ENCODE peak calls at places on chromosomes 7 and 10, in six cellular contexts. One of them, this sample, is unnamed.

GRCh38 chr7:34342403-34342802 is 315.6 kb upstream of the NPSR1 start:
- DNase-seq in NCI-H345: no peak
- DNase-seq in activated T-cell treated with anti-CD3 and anti-CD28 coated beads, Interleukin-2, amount 50 U/mL, for 1 hour: no peak
- DNase-seq in NCI-H146: no peak
- DNase-seq in SW480: no peak
- DNase-seq in caudate nucleus: no peak
- DNase-seq in this sample: no peak

GRCh38 chr10:79385804-79386531 is 38.7 kb downstream of the PPIF start:
- DNase-seq in NCI-H146: no peak
- DNase-seq in SW480: no peak
- DNase-seq in caudate nucleus: no peak
- DNase-seq in activated T-cell treated with anti-CD3 and anti-CD28 coated beads, Interleukin-2, amount 50 U/mL, for 1 hour: peak
- DNase-seq in NCI-H345: no peak
- DNase-seq in this sample: peak

GRCh38 chr7:26553128-26553527 is 261.5 kb downstream of the SNX10 start:
- DNase-seq in activated T-cell treated with anti-CD3 and anti-CD28 coated beads, Interleukin-2, amount 50 U/mL, for 1 hour: no peak
- DNase-seq in caudate nucleus: no peak
- DNase-seq in SW480: no peak
- DNase-seq in NCI-H345: no peak
- DNase-seq in NCI-H146: no peak
- DNase-seq in this sample: no peak

GRCh38 chr10:104735036-104735435 is 93.9 kb downstream of the SORCS3 start:
- DNase-seq in SW480: no peak
- DNase-seq in NCI-H146: peak
- DNase-seq in NCI-H345: peak
- DNase-seq in activated T-cell treated with anti-CD3 and anti-CD28 coated beads, Interleukin-2, amount 50 U/mL, for 1 hour: no peak
- DNase-seq in caudate nucleus: no peak
- DNase-seq in this sample: no peak

GRCh38 chr7:149005427-149006344 is 22.6 kb downstream of the PDIA4 start:
- DNase-seq in NCI-H146: peak
- DNase-seq in activated T-cell treated with anti-CD3 and anti-CD28 coated beads, Interleukin-2, amount 50 U/mL, for 1 hour: peak
- DNase-seq in caudate nucleus: peak
- DNase-seq in SW480: peak
- DNase-seq in NCI-H345: peak
- DNase-seq in this sample: peak

GRCh38 chr10:27192284-27192683 is 37.1 kb downstream of the MASTL start:
- DNase-seq in NCI-H146: no peak
- DNase-seq in NCI-H345: no peak
- DNase-seq in caudate nucleus: no peak
- DNase-seq in activated T-cell treated with anti-CD3 and anti-CD28 coated beads, Interleukin-2, amount 50 U/mL, for 1 hour: no peak
- DNase-seq in SW480: peak
- DNase-seq in this sample: no peak

GRCh38 chr10:60654813-60655464 is 123.3 kb upstream of the CDK1 start:
- DNase-seq in NCI-H345: no peak
- DNase-seq in caudate nucleus: no peak
- DNase-seq in activated T-cell treated with anti-CD3 and anti-CD28 coated beads, Interleukin-2, amount 50 U/mL, for 1 hour: no peak
- DNase-seq in SW480: peak
- DNase-seq in NCI-H146: no peak
- DNase-seq in this sample: no peak

GRCh38 chr7:108016841-108017775 is 14.1 kb upstream of the LAMB1 start:
- DNase-seq in caudate nucleus: no peak
- DNase-seq in NCI-H345: peak
- DNase-seq in activated T-cell treated with anti-CD3 and anti-CD28 coated beads, Interleukin-2, amount 50 U/mL, for 1 hour: no peak
- DNase-seq in NCI-H146: peak
- DNase-seq in SW480: peak
- DNase-seq in this sample: no peak

GRCh38 chr7:149284850-149285580 is 23.0 kb downstream of the ZNF783 start:
- DNase-seq in NCI-H345: peak
- DNase-seq in caudate nucleus: peak
- DNase-seq in SW480: peak
- DNase-seq in activated T-cell treated with anti-CD3 and anti-CD28 coated beads, Interleukin-2, amount 50 U/mL, for 1 hour: peak
- DNase-seq in NCI-H146: peak
- DNase-seq in this sample: peak

GRCh38 chr7:47089068-47089417 is 492.9 kb downstream of the TNS3 start:
- DNase-seq in SW480: no peak
- DNase-seq in activated T-cell treated with anti-CD3 and anti-CD28 coated beads, Interleukin-2, amount 50 U/mL, for 1 hour: no peak
- DNase-seq in caudate nucleus: no peak
- DNase-seq in NCI-H345: no peak
- DNase-seq in NCI-H146: no peak
- DNase-seq in this sample: no peak

GRCh38 chr7:100626530-100627237 is 14.3 kb downstream of the MOSPD3 start:
- DNase-seq in SW480: peak
- DNase-seq in activated T-cell treated with anti-CD3 and anti-CD28 coated beads, Interleukin-2, amount 50 U/mL, for 1 hour: peak
- DNase-seq in caudate nucleus: peak
- DNase-seq in NCI-H345: peak
- DNase-seq in NCI-H146: peak
- DNase-seq in this sample: peak

GRCh38 chr10:132522521-132523411 is 14.8 kb upstream of the INPP5A start:
- DNase-seq in NCI-H146: no peak
- DNase-seq in activated T-cell treated with anti-CD3 and anti-CD28 coated beads, Interleukin-2, amount 50 U/mL, for 1 hour: no peak
- DNase-seq in caudate nucleus: no peak
- DNase-seq in SW480: no peak
- DNase-seq in NCI-H345: no peak
- DNase-seq in this sample: peak

GRCh38 chr10:116274141-116274861 is 1.3 kb upstream of the GFRA1 start:
- DNase-seq in activated T-cell treated with anti-CD3 and anti-CD28 coated beads, Interleukin-2, amount 50 U/mL, for 1 hour: no peak
- DNase-seq in NCI-H345: peak
- DNase-seq in NCI-H146: no peak
- DNase-seq in caudate nucleus: peak
- DNase-seq in SW480: no peak
- DNase-seq in this sample: no peak

GRCh38 chr7:139362302-139362701 is 2.6 kb downstream of the LUC7L2 start:
- DNase-seq in NCI-H345: no peak
- DNase-seq in NCI-H146: no peak
- DNase-seq in activated T-cell treated with anti-CD3 and anti-CD28 coated beads, Interleukin-2, amount 50 U/mL, for 1 hour: no peak
- DNase-seq in SW480: peak
- DNase-seq in caudate nucleus: no peak
- DNase-seq in this sample: no peak

GRCh38 chr10:16953270-16953669 is 136.0 kb upstream of the RSU1 start:
- DNase-seq in NCI-H146: no peak
- DNase-seq in NCI-H345: no peak
- DNase-seq in activated T-cell treated with anti-CD3 and anti-CD28 coated beads, Interleukin-2, amount 50 U/mL, for 1 hour: no peak
- DNase-seq in caudate nucleus: no peak
- DNase-seq in SW480: no peak
- DNase-seq in this sample: no peak

GRCh38 chr10:118948784-118949183 is 80.7 kb upstream of the NANOS1 start:
- DNase-seq in caudate nucleus: no peak
- DNase-seq in SW480: no peak
- DNase-seq in NCI-H345: no peak
- DNase-seq in activated T-cell treated with anti-CD3 and anti-CD28 coated beads, Interleukin-2, amount 50 U/mL, for 1 hour: no peak
- DNase-seq in NCI-H146: no peak
- DNase-seq in this sample: no peak

GRCh38 chr7:17530741-17531417 is 232.4 kb downstream of the AHR start:
- DNase-seq in caudate nucleus: no peak
- DNase-seq in NCI-H345: peak
- DNase-seq in SW480: peak
- DNase-seq in activated T-cell treated with anti-CD3 and anti-CD28 coated beads, Interleukin-2, amount 50 U/mL, for 1 hour: no peak
- DNase-seq in NCI-H146: peak
- DNase-seq in this sample: no peak

GRCh38 chr10:77774940-77775391 is 137.4 kb upstream of the KCNMA1 start:
- DNase-seq in SW480: no peak
- DNase-seq in activated T-cell treated with anti-CD3 and anti-CD28 coated beads, Interleukin-2, amount 50 U/mL, for 1 hour: no peak
- DNase-seq in NCI-H146: no peak
- DNase-seq in NCI-H345: no peak
- DNase-seq in caudate nucleus: no peak
- DNase-seq in this sample: no peak